ENCODE peak calls at places on chromosomes 12 and 14, in six cellular contexts. F is stimulated activated CD8-positive, alpha-beta memory T cell treated with anti-CD3 and anti-CD28 coated beads, Interleukin-4, amount 100 ng/mL, for 24 hours; X is HT-29; S is non-pigmented ciliary epithelial cell; R is NCI-H1105; E is globus pallidus. G is an unnamed sample.
A peak's percentile ranks its signal among the peaks of the same experiment; 100 is the strongest.

GRCh38 chr14:76937181-76938091 is 91.1 kb downstream of the IRF2BPL start:
- DNase-seq in F (no peak), X (no peak), R (peak; percentile 74), E (no peak), S (no peak), G (no peak)

GRCh38 chr12:89768586-89769482 is 60.2 kb upstream of the ATP2B1 start:
- DNase-seq in S (peak; percentile 88), F (no peak), R (no peak), X (peak; percentile 71), E (no peak), G (no peak)

GRCh38 chr12:96398422-96399080 is 1.7 kb downstream of the CDK17 start:
- DNase-seq in X (peak; percentile 24), R (no peak), S (no peak), E (no peak), F (no peak), G (peak; percentile 23)

GRCh38 chr12:96985515-96986362 is 78.7 kb downstream of the NEDD1 start:
- DNase-seq in X (peak; percentile 40), F (peak; percentile 11), S (no peak), E (no peak), R (peak; percentile 61), G (peak; percentile 79)

GRCh38 chr12:72035625-72036024 is 97.0 kb downstream of the TPH2 start:
- DNase-seq in F (no peak), X (no peak), R (no peak), S (no peak), E (no peak), G (no peak)

GRCh38 chr14:90815817-90816662 is at the start of gene TTC7B:
- DNase-seq in X (no peak), S (no peak), F (no peak), R (peak; percentile 59), E (no peak), G (peak; percentile 92)

GRCh38 chr14:79581912-79582576 is 629.3 kb downstream of the DIO2 start:
- DNase-seq in E (no peak), X (no peak), F (no peak), R (no peak), S (no peak), G (no peak)

GRCh38 chr14:55427439-55427838 is 13.0 kb downstream of the TBPL2 start:
- DNase-seq in E (no peak), X (no peak), S (no peak), R (no peak), F (no peak), G (no peak)

GRCh38 chr14:73143003-73143402 is 6.7 kb downstream of the PSEN1 start:
- DNase-seq in E (peak; percentile 97), X (no peak), R (no peak), F (no peak), S (no peak), G (peak; percentile 6)

GRCh38 chr12:53327435-53328042 is 6.1 kb upstream of the AAAS start:
- DNase-seq in X (peak; percentile 32), R (no peak), F (no peak), E (peak; percentile 45), S (no peak), G (no peak)

GRCh38 chr12:111089616-111090015 is 169.2 kb upstream of the MYL2 start:
- DNase-seq in S (no peak), E (no peak), R (no peak), X (no peak), F (no peak), G (no peak)

GRCh38 chr14:56491299-56492285 is 88.0 kb upstream of the TMEM260 start:
- DNase-seq in R (peak; percentile 70), S (no peak), E (peak; percentile 25), X (peak; percentile 57), F (no peak), G (peak; percentile 39)

GRCh38 chr14:39266589-39266870 is 32.8 kb downstream of the MIA2 start:
- DNase-seq in F (no peak), S (no peak), X (no peak), R (peak; percentile 73), E (no peak), G (peak; percentile 59)

GRCh38 chr12:15268927-15269552 is 47.8 kb upstream of the RERG start:
- DNase-seq in S (no peak), E (peak; percentile 43), F (no peak), R (peak; percentile 74), X (peak; percentile 78), G (peak; percentile 50)

GRCh38 chr12:53461059-53461458 is 9.2 kb downstream of the PCBP2 start:
- DNase-seq in E (no peak), S (no peak), R (no peak), X (no peak), F (no peak), G (no peak)

GRCh38 chr14:78164226-78164853 is 5.8 kb upstream of the NRXN3 start:
- DNase-seq in E (peak; percentile 20), F (no peak), R (no peak), S (no peak), X (peak; percentile 34), G (peak; percentile 25)

GRCh38 chr12:108516511-108517275 is 1.6 kb downstream of the FICD start:
- DNase-seq in R (no peak), S (no peak), F (no peak), E (no peak), X (peak; percentile 5), G (no peak)

GRCh38 chr12:88245905-88246304 is 103.8 kb downstream of the TMTC3 start:
- DNase-seq in S (no peak), R (no peak), X (no peak), F (no peak), E (no peak), G (no peak)